ENCODE peak calls at places on chromosomes 4 and X, in four cellular contexts. M, D, F and T are unnamed samples.

GRCh38 chr4:158042591-158043030 is 130.2 kb downstream of the GASK1B start:
- DNase-seq in F (no peak), M (no peak), D (peak), T (no peak)

GRCh38 chr4:26873391-26874026 is 12.9 kb downstream of the STIM2 start:
- DNase-seq in D (no peak), F (no peak), M (peak), T (no peak)

GRCh38 chr4:100106982-100107381 is 83.3 kb downstream of the DDIT4L start:
- DNase-seq in D (no peak), M (no peak), F (no peak), T (no peak)

GRCh38 chrX:41452972-41453371 is 5.8 kb downstream of the NYX start:
- DNase-seq in M (no peak), D (no peak), F (no peak), T (no peak)

GRCh38 chr4:185144601-185145240 is 1.7 kb downstream of the SLC25A4 start:
- DNase-seq in D (no peak), F (no peak), M (no peak), T (no peak)

GRCh38 chr4:174669278-174669677 is 147.0 kb upstream of the HPGD start:
- DNase-seq in F (peak), M (no peak), D (peak), T (no peak)

GRCh38 chrX:29432534-29432933 is 782.8 kb upstream of the MAGEB2 start:
- DNase-seq in F (no peak), D (no peak), M (no peak), T (no peak)

GRCh38 chr4:70382691-70383181 is at the start of gene SMR3B:
- DNase-seq in D (no peak), M (no peak), F (no peak), T (no peak)

GRCh38 chrX:154019633-154020499 is at the start of gene IRAK1:
- DNase-seq in M (no peak), D (no peak), F (no peak), T (peak)

GRCh38 chr4:39323836-39324235 is 42.3 kb downstream of the RFC1 start:
- DNase-seq in M (no peak), F (no peak), D (no peak), T (no peak)

GRCh38 chr4:112075129-112075753 is 70.0 kb upstream of the FAM241A start:
- DNase-seq in F (peak), D (peak), M (peak), T (no peak)

GRCh38 chr4:98181815-98182214 is 38.5 kb upstream of the STPG2 start:
- DNase-seq in F (no peak), M (no peak), D (no peak), T (no peak)

GRCh38 chr4:71206763-71207162 is 132.1 kb upstream of the SLC4A4 start:
- DNase-seq in M (no peak), F (no peak), D (no peak), T (no peak)

GRCh38 chrX:109684136-109684535 is 48.9 kb downstream of the ACSL4 start:
- DNase-seq in M (no peak), D (no peak), F (no peak), T (no peak)

GRCh38 chr4:122658818-122659295 is 38.0 kb upstream of the IL21 start:
- DNase-seq in F (no peak), M (no peak), D (no peak), T (peak)

GRCh38 chrX:6708041-6708440 is 173.1 kb upstream of the VCX3A start:
- DNase-seq in M (no peak), D (no peak), F (no peak), T (no peak)